ENCODE peak calls at places on chromosomes 4 and X, in eight cellular contexts. D is fibroblast of lung; X is GM12864; M is NCI-H1417; H is spleen; S is SIG-M5; N is H9; O is stimulated activated CD4-positive, alpha-beta T cell treated with anti-CD3 and anti-CD28 coated beads, Interleukin-15, amount 100 ng/mL, for 1 hour. Y is an unnamed sample.

GRCh38 chrX:95919605-95920004 is 765.0 kb upstream of the DIAPH2 start:
- DNase-seq in M (no peak), O (no peak), X (no peak), H (no peak), N (no peak), S (no peak), D (no peak), Y (no peak)

GRCh38 chrX:74980802-74981201 is 55.5 kb upstream of the NEXMIF start:
- DNase-seq in O (no peak), S (no peak), M (no peak), X (no peak), H (peak; percentile 24), D (no peak), N (no peak), Y (no peak)

GRCh38 chr4:169253087-169253675 is 17.6 kb downstream of the SH3RF1 start:
- DNase-seq in M (no peak), D (peak; percentile 39), H (no peak), S (no peak), X (no peak), N (no peak), O (no peak), Y (no peak)

GRCh38 chrX:143455045-143455444 is 62.2 kb downstream of the SPANXN3 start:
- DNase-seq in D (no peak), H (no peak), M (no peak), N (no peak), X (no peak), S (no peak), O (no peak), Y (no peak)

GRCh38 chr4:113635739-113636437 is 125.7 kb downstream of the CAMK2D start:
- DNase-seq in S (no peak), D (peak; percentile 64), O (no peak), X (no peak), M (no peak), N (no peak), H (no peak), Y (no peak)

GRCh38 chr4:26342328-26343040 is 21.7 kb downstream of the RBPJ start:
- DNase-seq in X (no peak), D (peak; percentile 89), N (no peak), S (no peak), H (no peak), M (peak; percentile 27), O (no peak), Y (no peak)

GRCh38 chrX:115625577-115626301 is 64.8 kb downstream of the PLS3 start:
- DNase-seq in D (peak; percentile 61), M (no peak), N (no peak), X (no peak), O (no peak), H (no peak), S (no peak), Y (no peak)

GRCh38 chr4:188657365-188657764 is 518.1 kb downstream of the TRIML1 start:
- DNase-seq in M (no peak), H (no peak), N (no peak), S (no peak), O (no peak), D (no peak), X (no peak), Y (no peak)

GRCh38 chr4:79575709-79576479 is 167.9 kb upstream of the GK2 start:
- DNase-seq in S (no peak), N (no peak), D (peak; percentile 8), M (no peak), O (no peak), H (no peak), X (no peak), Y (no peak)

GRCh38 chr4:186297013-186297645 is 31.1 kb downstream of the F11 start:
- DNase-seq in X (peak; percentile 16), D (peak; percentile 81), H (no peak), O (no peak), N (no peak), S (no peak), M (peak; percentile 73), Y (no peak)

GRCh38 chrX:94743478-94743877 is 1069.5 kb downstream of the FAM133A start:
- DNase-seq in O (no peak), H (no peak), D (no peak), S (no peak), X (no peak), N (no peak), M (no peak), Y (no peak)

GRCh38 chr4:176270669-176271068 is 1.6 kb upstream of the ASB5 start:
- DNase-seq in H (no peak), X (no peak), N (no peak), D (peak; percentile 96), S (no peak), M (peak; percentile 63), O (no peak), Y (no peak)

GRCh38 chr4:66465111-66465510 is 794.8 kb upstream of the EPHA5 start:
- DNase-seq in D (no peak), S (no peak), X (no peak), H (no peak), N (no peak), M (no peak), O (no peak), Y (no peak)

GRCh38 chr4:140250989-140251552 is 97.1 kb upstream of the MAML3 start:
- DNase-seq in O (no peak), M (peak; percentile 41), N (no peak), S (no peak), H (no peak), D (peak; percentile 61), X (no peak), Y (peak; percentile 73)

GRCh38 chr4:6019316-6020263 is 1.4 kb upstream of the C4orf50 start:
- DNase-seq in O (no peak), H (no peak), N (peak; percentile 82), D (peak; percentile 45), M (peak; percentile 40), X (no peak), S (no peak), Y (no peak)

GRCh38 chr4:150462743-150463142 is 119.2 kb upstream of the MAB21L2 start:
- DNase-seq in S (no peak), H (no peak), X (no peak), D (peak; percentile 30), N (no peak), M (no peak), O (no peak), Y (no peak)

GRCh38 chr4:100494166-100494565 is 23.7 kb downstream of the EMCN start:
- DNase-seq in S (no peak), H (no peak), X (no peak), N (no peak), D (peak; percentile 39), M (no peak), O (no peak), Y (no peak)

GRCh38 chr4:31613946-31614623 is 893.9 kb downstream of the PCDH7 start:
- DNase-seq in M (peak; percentile 61), O (no peak), N (peak; percentile 31), D (peak; percentile 14), X (no peak), S (no peak), H (no peak), Y (no peak)

GRCh38 chr4:20305976-20306375 is 54.3 kb downstream of the SLIT2 start:
- DNase-seq in N (no peak), O (no peak), D (peak; percentile 71), H (no peak), M (peak; percentile 56), S (no peak), X (no peak), Y (no peak)

GRCh38 chrX:113075521-113075920 is 234.9 kb upstream of the AMOT start:
- DNase-seq in O (no peak), S (no peak), X (no peak), D (no peak), H (no peak), M (no peak), N (no peak), Y (no peak)

GRCh38 chrX:124349054-124349453 is 2.7 kb downstream of the SH2D1A start:
- DNase-seq in D (no peak), N (no peak), O (no peak), S (no peak), H (no peak), M (no peak), X (no peak), Y (no peak)

GRCh38 chrX:13198762-13199064 is 121.1 kb downstream of the ATXN3L start:
- DNase-seq in H (no peak), D (no peak), X (no peak), S (no peak), O (no peak), N (no peak), M (no peak), Y (no peak)

GRCh38 chr4:43133566-43133965 is 241.1 kb downstream of the GRXCR1 start:
- DNase-seq in M (no peak), D (no peak), H (no peak), X (no peak), O (no peak), N (no peak), S (no peak), Y (no peak)

GRCh38 chrX:149510386-149510785 is 5.3 kb upstream of the IDS start:
- DNase-seq in D (no peak), S (no peak), O (no peak), N (no peak), X (no peak), M (no peak), H (no peak), Y (no peak)

GRCh38 chrX:16822723-16823122 is 36.5 kb downstream of the TXLNG start:
- DNase-seq in M (no peak), H (no peak), O (no peak), X (no peak), S (no peak), D (no peak), N (no peak), Y (no peak)

GRCh38 chr4:150250998-150251651 is 172.9 kb downstream of the DCLK2 start:
- DNase-seq in O (no peak), H (no peak), S (no peak), N (no peak), D (no peak), M (no peak), X (no peak), Y (no peak)

GRCh38 chrX:78517124-78517523 is 142.0 kb downstream of the RTL3 start:
- DNase-seq in S (no peak), D (no peak), N (no peak), M (no peak), O (no peak), H (no peak), X (peak; percentile 42), Y (no peak)

GRCh38 chrX:46873746-46874145 is 36.9 kb downstream of the RP2 start:
- DNase-seq in N (no peak), H (no peak), O (no peak), M (no peak), S (no peak), X (no peak), D (no peak), Y (no peak)